ENCODE peak calls at places on chromosomes 11 and 22, in six cellular contexts. One of them, this sample, is unnamed.

GRCh38 chr11:44110231-44110679 is 14.8 kb downstream of the EXT2 start:
- DNase-seq in HepG2: peak; percentile 47
- DNase-seq in GM12878: no peak
- DNase-seq in NT2/D1: peak; percentile 42
- DNase-seq in K562: peak; percentile 62
- DNase-seq in HCT116: no peak
- DNase-seq in this sample: peak; percentile 71

GRCh38 chr22:42820075-42820763 is 36.9 kb downstream of the ARFGAP3 start:
- DNase-seq in HepG2: no peak
- DNase-seq in GM12878: no peak
- DNase-seq in NT2/D1: no peak
- DNase-seq in K562: peak; percentile 15
- DNase-seq in HCT116: no peak
- DNase-seq in this sample: no peak

GRCh38 chr11:108780119-108780518 is 115.2 kb downstream of the DDX10 start:
- DNase-seq in HepG2: no peak
- DNase-seq in GM12878: no peak
- DNase-seq in NT2/D1: no peak
- DNase-seq in K562: no peak
- DNase-seq in HCT116: no peak
- DNase-seq in this sample: no peak

GRCh38 chr11:45204761-45205160 is 58.3 kb downstream of the PRDM11 start:
- DNase-seq in HepG2: no peak
- DNase-seq in GM12878: no peak
- DNase-seq in NT2/D1: no peak
- DNase-seq in K562: no peak
- DNase-seq in HCT116: no peak
- DNase-seq in this sample: no peak

GRCh38 chr11:78564037-78564888 is 10.4 kb downstream of the NARS2 start:
- DNase-seq in HepG2: peak; percentile 60
- DNase-seq in GM12878: peak; percentile 40
- DNase-seq in NT2/D1: peak; percentile 23
- DNase-seq in K562: peak; percentile 33
- DNase-seq in HCT116: peak; percentile 51
- DNase-seq in this sample: no peak

GRCh38 chr11:115869131-115869530 is 364.9 kb upstream of the CADM1 start:
- DNase-seq in HepG2: no peak
- DNase-seq in GM12878: no peak
- DNase-seq in NT2/D1: no peak
- DNase-seq in K562: no peak
- DNase-seq in HCT116: no peak
- DNase-seq in this sample: no peak

GRCh38 chr22:44392446-44392921 is 79.7 kb upstream of the SHISAL1 start:
- DNase-seq in HepG2: no peak
- DNase-seq in GM12878: no peak
- DNase-seq in NT2/D1: no peak
- DNase-seq in K562: no peak
- DNase-seq in HCT116: no peak
- DNase-seq in this sample: no peak

GRCh38 chr11:44402466-44403075 is 92.6 kb upstream of the ALX4 start:
- DNase-seq in HepG2: no peak
- DNase-seq in GM12878: no peak
- DNase-seq in NT2/D1: no peak
- DNase-seq in K562: no peak
- DNase-seq in HCT116: no peak
- DNase-seq in this sample: no peak

GRCh38 chr11:70049045-70049444 is 29.1 kb upstream of the ANO1 start:
- DNase-seq in HepG2: no peak
- DNase-seq in GM12878: no peak
- DNase-seq in NT2/D1: no peak
- DNase-seq in K562: no peak
- DNase-seq in HCT116: no peak
- DNase-seq in this sample: no peak

GRCh38 chr11:24496371-24496727 is 504 bp upstream of the LUZP2 start:
- DNase-seq in HepG2: no peak
- DNase-seq in GM12878: no peak
- DNase-seq in NT2/D1: no peak
- DNase-seq in K562: no peak
- DNase-seq in HCT116: no peak
- DNase-seq in this sample: no peak

GRCh38 chr11:103993502-103993901 is 42.9 kb upstream of the DDI1 start:
- DNase-seq in HepG2: no peak
- DNase-seq in GM12878: no peak
- DNase-seq in NT2/D1: no peak
- DNase-seq in K562: no peak
- DNase-seq in HCT116: no peak
- DNase-seq in this sample: no peak

GRCh38 chr11:126139541-126140091 is 71.8 kb downstream of the RPUSD4 start:
- DNase-seq in HepG2: no peak
- DNase-seq in GM12878: no peak
- DNase-seq in NT2/D1: no peak
- DNase-seq in K562: no peak
- DNase-seq in HCT116: no peak
- DNase-seq in this sample: no peak

GRCh38 chr11:64789331-64790204 is 11.2 kb upstream of the SF1 start:
- DNase-seq in HepG2: no peak
- DNase-seq in GM12878: no peak
- DNase-seq in NT2/D1: no peak
- DNase-seq in K562: no peak
- DNase-seq in HCT116: no peak
- DNase-seq in this sample: no peak

GRCh38 chr11:64793271-64794160 is 9.5 kb downstream of the MAP4K2 start:
- DNase-seq in HepG2: no peak
- DNase-seq in GM12878: no peak
- DNase-seq in NT2/D1: no peak
- DNase-seq in K562: no peak
- DNase-seq in HCT116: no peak
- DNase-seq in this sample: no peak

GRCh38 chr11:64792482-64792881 is 10.5 kb downstream of the MAP4K2 start:
- DNase-seq in HepG2: no peak
- DNase-seq in GM12878: no peak
- DNase-seq in NT2/D1: no peak
- DNase-seq in K562: no peak
- DNase-seq in HCT116: no peak
- DNase-seq in this sample: no peak

GRCh38 chr11:64790205-64791095 is 12.1 kb upstream of the SF1 start:
- DNase-seq in HepG2: no peak
- DNase-seq in GM12878: no peak
- DNase-seq in NT2/D1: no peak
- DNase-seq in K562: no peak
- DNase-seq in HCT116: no peak
- DNase-seq in this sample: no peak

DNA sequence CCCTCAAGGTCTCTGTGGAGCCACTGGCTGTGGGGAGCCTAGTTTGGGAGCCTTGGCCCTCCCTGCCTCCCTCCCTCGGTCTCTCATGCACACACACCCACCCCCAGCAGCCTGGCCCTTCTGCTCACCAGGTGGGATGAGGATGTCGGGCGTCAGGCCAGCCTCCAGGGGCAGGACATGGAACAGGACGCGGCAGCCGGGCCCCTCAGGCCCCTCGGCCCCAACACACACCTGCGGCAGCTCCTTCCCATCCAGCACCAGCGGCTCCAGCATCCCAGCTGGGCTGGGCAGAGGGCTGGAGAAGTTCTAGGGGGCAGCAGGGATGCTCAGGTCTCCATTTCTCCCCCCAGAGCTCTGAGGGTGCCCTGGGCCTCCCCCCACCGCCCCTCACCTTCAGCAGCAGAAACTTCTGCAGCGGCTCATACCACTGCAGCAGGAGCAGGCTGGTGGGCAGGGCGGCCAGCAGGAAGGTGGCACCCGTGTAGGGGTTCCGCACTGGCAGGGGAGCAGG is 11.2 kb downstream of the MAP4K2 start:
- DNase-seq in HepG2: no peak
- DNase-seq in GM12878: no peak
- DNase-seq in NT2/D1: no peak
- DNase-seq in K562: no peak
- DNase-seq in HCT116: no peak
- DNase-seq in this sample: no peak
- TF ChIP-seq ZNF274 in HepG2: no peak
- TF ChIP-seq ZNF274 in GM12878: no peak
- TF ChIP-seq ZNF274 in NT2/D1: no peak
- TF ChIP-seq ZNF274 in K562: no peak
- TF ChIP-seq ZNF274 in HCT116: no peak
- TF ChIP-seq ZNF274 in this sample: no peak

GRCh38 chr22:40671369-40671768 is 7.9 kb upstream of the MCHR1 start:
- DNase-seq in HepG2: no peak
- DNase-seq in GM12878: no peak
- DNase-seq in NT2/D1: no peak
- DNase-seq in K562: no peak
- DNase-seq in HCT116: no peak
- DNase-seq in this sample: no peak

GRCh38 chr22:40671796-40672360 is 7.4 kb upstream of the MCHR1 start:
- DNase-seq in HepG2: no peak
- DNase-seq in GM12878: no peak
- DNase-seq in NT2/D1: no peak
- DNase-seq in K562: no peak
- DNase-seq in HCT116: no peak
- DNase-seq in this sample: no peak

GRCh38 chr22:40670058-40670457 is 9.2 kb upstream of the MCHR1 start:
- DNase-seq in HepG2: no peak
- DNase-seq in GM12878: no peak
- DNase-seq in NT2/D1: no peak
- DNase-seq in K562: no peak
- DNase-seq in HCT116: no peak
- DNase-seq in this sample: no peak

GRCh38 chr22:40666151-40666848 is 13.0 kb upstream of the MCHR1 start:
- DNase-seq in HepG2: no peak
- DNase-seq in GM12878: no peak
- DNase-seq in NT2/D1: no peak
- DNase-seq in K562: no peak
- DNase-seq in HCT116: no peak
- DNase-seq in this sample: no peak

DNA sequence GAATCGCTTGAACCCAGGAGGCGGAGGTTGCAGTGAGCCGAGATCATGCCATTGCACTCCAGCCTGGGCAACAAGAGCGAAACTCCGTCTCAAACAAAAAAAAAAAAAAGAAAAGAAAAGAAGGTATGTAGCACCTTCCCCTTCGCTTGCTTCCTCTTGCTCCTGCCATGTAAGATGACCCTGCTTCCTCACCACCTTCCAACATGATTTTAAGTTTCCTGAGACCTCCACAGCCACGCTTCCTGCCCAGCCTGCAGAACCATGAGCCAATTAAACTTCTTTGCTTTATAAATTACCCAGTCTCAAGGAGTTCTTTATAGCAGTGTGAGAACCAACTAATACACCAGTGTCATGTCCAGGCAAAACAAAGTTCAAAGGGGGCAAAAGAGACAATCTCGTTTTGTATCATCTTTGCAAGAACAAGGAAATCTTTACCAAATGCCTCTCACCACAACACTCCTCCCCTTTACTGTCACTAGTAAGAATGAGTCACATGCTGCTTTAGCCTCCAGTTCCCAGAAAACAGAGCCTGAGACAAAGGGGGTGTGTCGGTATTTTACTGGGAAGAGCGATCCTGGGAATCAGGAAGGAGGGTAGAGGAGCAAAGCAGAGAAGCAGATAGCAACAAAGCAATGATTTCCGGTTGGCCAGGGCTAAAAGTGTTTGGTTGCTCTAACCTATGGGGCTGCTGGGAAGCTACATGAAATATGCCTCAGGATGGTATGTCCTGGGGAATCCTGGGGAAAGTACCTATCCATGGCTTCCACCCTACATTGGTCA is 10.5 kb upstream of the MCHR1 start:
- DNase-seq in HepG2: peak; percentile 62
- DNase-seq in GM12878: no peak
- DNase-seq in NT2/D1: no peak
- DNase-seq in K562: peak; percentile 22
- DNase-seq in HCT116: peak; percentile 31
- DNase-seq in this sample: no peak
- TF ChIP-seq ZNF274 in HepG2: no peak
- TF ChIP-seq ZNF274 in GM12878: no peak
- TF ChIP-seq ZNF274 in NT2/D1: no peak
- TF ChIP-seq ZNF274 in K562: no peak
- TF ChIP-seq ZNF274 in HCT116: no peak
- TF ChIP-seq ZNF274 in this sample: no peak

GRCh38 chr11:34492806-34493414 is 20.7 kb downstream of the ELF5 start:
- DNase-seq in HepG2: peak; percentile 68
- DNase-seq in GM12878: no peak
- DNase-seq in NT2/D1: peak; percentile 43
- DNase-seq in K562: peak; percentile 64
- DNase-seq in HCT116: peak; percentile 60
- DNase-seq in this sample: peak; percentile 65
- TF ChIP-seq ZNF274 in HepG2: no peak
- TF ChIP-seq ZNF274 in GM12878: no peak
- TF ChIP-seq ZNF274 in NT2/D1: no peak
- TF ChIP-seq ZNF274 in K562: no peak
- TF ChIP-seq ZNF274 in HCT116: no peak
- TF ChIP-seq ZNF274 in this sample: no peak

DNA sequence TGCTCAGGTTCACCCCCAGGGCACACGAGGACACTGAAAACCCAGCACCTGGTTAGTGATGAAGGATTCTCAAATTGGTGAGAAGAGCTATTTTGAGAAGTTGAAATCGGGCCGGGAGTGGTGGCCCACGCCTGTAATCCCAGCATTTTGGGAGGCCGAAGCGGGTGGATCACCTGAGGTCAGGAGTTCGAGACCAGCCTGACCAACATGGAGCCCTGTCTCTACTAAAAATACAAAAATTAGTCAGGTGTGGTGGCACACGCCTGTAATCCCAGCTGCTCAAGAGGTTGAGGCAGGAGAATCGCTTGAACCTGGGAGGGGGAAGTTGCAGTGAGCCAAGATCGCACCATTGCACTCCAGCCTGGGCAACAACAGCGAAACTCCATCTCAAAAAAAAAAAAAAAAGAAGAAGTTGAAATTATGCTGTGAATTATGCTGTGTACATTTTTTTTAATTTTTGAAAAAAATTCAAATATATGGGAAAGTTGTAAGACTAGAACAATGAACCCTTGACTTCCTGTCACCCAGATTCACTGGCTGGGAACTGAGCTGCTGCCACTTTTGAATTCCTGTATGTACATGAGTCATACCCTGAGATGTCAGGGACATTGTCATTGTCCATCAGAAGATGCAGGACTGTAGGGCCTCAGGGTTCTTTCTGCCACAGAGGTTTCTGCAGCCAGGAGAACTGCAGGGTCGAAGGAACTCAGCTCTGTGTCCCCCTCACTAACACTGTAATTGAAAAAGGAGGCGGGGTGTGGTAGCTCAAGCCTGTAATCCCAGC is 5.2 kb downstream of the AIFM3 start:
- DNase-seq in HepG2: no peak
- DNase-seq in GM12878: no peak
- DNase-seq in NT2/D1: no peak
- DNase-seq in K562: peak; percentile 67
- DNase-seq in HCT116: no peak
- DNase-seq in this sample: no peak
- TF ChIP-seq ZNF274 in HepG2: no peak
- TF ChIP-seq ZNF274 in GM12878: no peak
- TF ChIP-seq ZNF274 in NT2/D1: no peak
- TF ChIP-seq ZNF274 in K562: no peak
- TF ChIP-seq ZNF274 in HCT116: no peak
- TF ChIP-seq ZNF274 in this sample: no peak

This sample was measured in H1.